ENCODE peak calls at places on chromosomes 13 and 19, in ten cellular contexts. N is neural progenitor cell, P is bronchial epithelial cell, L is HFFc6, C is tibial nerve, H is body of pancreas, U is suprapubic skin, W is foreskin keratinocyte, A is GM23338, R is fibroblast of the aortic adventitia. Y is an unnamed sample.

GRCh38 chr13:52161193-52161646 is 1.8 kb upstream of the NEK3 start:
- DNase-seq in N (no peak), P (no peak), L (no peak), C (no peak), H (no peak), U (no peak), W (no peak), A (no peak), R (no peak), Y (no peak)

GRCh38 chr13:106095919-106096318 is 439.5 kb downstream of the EFNB2 start:
- DNase-seq in N (no peak), P (no peak), L (no peak), C (no peak), H (no peak), U (no peak), W (no peak), A (no peak), R (no peak), Y (no peak)

GRCh38 chr13:99796175-99796819 is 175.3 kb downstream of the ZIC5 start:
- DNase-seq in N (peak), P (peak), L (peak), C (no peak), H (no peak), U (no peak), W (no peak), A (peak), R (peak), Y (peak)

GRCh38 chr13:112442483-112443090 is 66.4 kb downstream of the SPACA7 start:
- DNase-seq in N (peak), P (peak), L (no peak), C (no peak), H (no peak), U (peak), W (no peak), A (peak), R (no peak), Y (peak)

GRCh38 chr19:17778621-17779280 is 16.2 kb upstream of the B3GNT3 start:
- DNase-seq in N (peak), P (peak), L (no peak), C (no peak), H (no peak), U (no peak), W (no peak), A (peak), R (no peak), Y (no peak)

GRCh38 chr19:13764101-13764807 is at the start of gene MRI1:
- DNase-seq in N (peak), P (no peak), L (peak), C (peak), H (peak), U (peak), W (no peak), A (peak), R (peak), Y (peak)

GRCh38 chr13:41505209-41505835 is 48.0 kb downstream of the RGCC start:
- DNase-seq in N (no peak), P (peak), L (peak), C (no peak), H (no peak), U (no peak), W (peak), A (no peak), R (peak), Y (peak)

GRCh38 chr19:10503002-10503789 is at the start of gene KEAP1:
- DNase-seq in N (peak), P (no peak), L (no peak), C (no peak), H (peak), U (no peak), W (no peak), A (peak), R (peak), Y (no peak)

GRCh38 chr13:21344662-21345176 is 114.4 kb downstream of the ZDHHC20 start:
- DNase-seq in N (no peak), P (no peak), L (no peak), C (no peak), H (no peak), U (no peak), W (no peak), A (no peak), R (no peak), Y (no peak)

GRCh38 chr13:20565120-20565736 is 1.7 kb upstream of the IFT88 start:
- DNase-seq in N (no peak), P (peak), L (no peak), C (no peak), H (no peak), U (no peak), W (peak), A (peak), R (no peak), Y (peak)

GRCh38 chr19:5487222-5487621 is 32.0 kb downstream of the ZNRF4 start:
- DNase-seq in N (no peak), P (no peak), L (no peak), C (no peak), H (no peak), U (no peak), W (no peak), A (no peak), R (no peak), Y (no peak)

GRCh38 chr19:10454267-10454666 is 33.9 kb downstream of the PDE4A start:
- DNase-seq in N (peak), P (no peak), L (no peak), C (no peak), H (no peak), U (no peak), W (no peak), A (peak), R (no peak), Y (no peak)

GRCh38 chr19:33047422-33047821 is 17.3 kb downstream of the RHPN2 start:
- DNase-seq in N (no peak), P (peak), L (no peak), C (no peak), H (peak), U (no peak), W (peak), A (peak), R (peak), Y (peak)

GRCh38 chr13:97574926-97575325 is 141.0 kb downstream of the RAP2A start:
- DNase-seq in N (peak), P (peak), L (peak), C (no peak), H (no peak), U (no peak), W (no peak), A (peak), R (peak), Y (peak)

GRCh38 chr13:78147905-78148304 is 229.3 kb upstream of the EDNRB start:
- DNase-seq in N (no peak), P (peak), L (peak), C (no peak), H (no peak), U (no peak), W (peak), A (no peak), R (peak), Y (peak)

GRCh38 chr13:31053098-31053497 is 108.6 kb downstream of the HSPH1 start:
- DNase-seq in N (no peak), P (peak), L (no peak), C (no peak), H (no peak), U (peak), W (no peak), A (no peak), R (no peak), Y (peak)

GRCh38 chr19:51026554-51026831 is at the start of gene KLK11:
- DNase-seq in N (no peak), P (no peak), L (no peak), C (no peak), H (peak), U (no peak), W (no peak), A (no peak), R (no peak), Y (peak)

GRCh38 chr13:23289917-23290357 is 109.2 kb downstream of the SGCG start:
- DNase-seq in N (no peak), P (peak), L (peak), C (no peak), H (no peak), U (no peak), W (peak), A (no peak), R (no peak), Y (peak)

GRCh38 chr13:105982219-105982618 is 553.2 kb downstream of the EFNB2 start:
- DNase-seq in N (peak), P (no peak), L (no peak), C (no peak), H (no peak), U (no peak), W (no peak), A (peak), R (no peak), Y (no peak)

GRCh38 chr13:89514534-89515312 is 1832.8 kb upstream of the MIR17HG start:
- DNase-seq in N (peak), P (peak), L (no peak), C (no peak), H (no peak), U (no peak), W (peak), A (peak), R (peak), Y (peak)

GRCh38 chr13:21243045-21243842 is 66.8 kb downstream of the MRPL57 start:
- DNase-seq in N (no peak), P (no peak), L (no peak), C (no peak), H (no peak), U (no peak), W (no peak), A (no peak), R (no peak), Y (no peak)

GRCh38 chr13:106129273-106129672 is 406.2 kb downstream of the EFNB2 start:
- DNase-seq in N (no peak), P (peak), L (no peak), C (no peak), H (no peak), U (no peak), W (no peak), A (no peak), R (no peak), Y (no peak)

GRCh38 chr19:19482785-19483625 is 32.3 kb downstream of the TSSK6 start:
- DNase-seq in N (no peak), P (no peak), L (no peak), C (no peak), H (no peak), U (no peak), W (no peak), A (no peak), R (no peak), Y (no peak)

GRCh38 chr19:45876411-45877197 is 9.3 kb downstream of the IRF2BP1 start:
- DNase-seq in N (peak), P (no peak), L (no peak), C (no peak), H (peak), U (no peak), W (no peak), A (peak), R (no peak), Y (no peak)

GRCh38 chr19:35955881-35956634 is 19.9 kb downstream of the LRFN3 start:
- DNase-seq in N (no peak), P (no peak), L (no peak), C (no peak), H (no peak), U (no peak), W (no peak), A (no peak), R (no peak), Y (no peak)

GRCh38 chr13:30810261-30810701 is 74.9 kb downstream of the ALOX5AP start:
- DNase-seq in N (no peak), P (peak), L (no peak), C (no peak), H (peak), U (no peak), W (peak), A (no peak), R (no peak), Y (peak)

GRCh38 chr13:60753641-60754040 is 356.6 kb downstream of the TDRD3 start:
- DNase-seq in N (no peak), P (no peak), L (no peak), C (no peak), H (no peak), U (no peak), W (no peak), A (no peak), R (no peak), Y (no peak)

GRCh38 chr19:4354897-4355296 is 11.5 kb downstream of the MPND start:
- DNase-seq in N (no peak), P (no peak), L (no peak), C (no peak), H (no peak), U (no peak), W (no peak), A (no peak), R (no peak), Y (no peak)

GRCh38 chr13:114027046-114027760 is 53.3 kb upstream of the C13orf46 start:
- DNase-seq in N (no peak), P (no peak), L (no peak), C (no peak), H (no peak), U (no peak), W (no peak), A (no peak), R (peak), Y (no peak)

GRCh38 chr13:114026128-114026880 is 52.4 kb upstream of the C13orf46 start:
- DNase-seq in N (no peak), P (no peak), L (no peak), C (no peak), H (no peak), U (no peak), W (no peak), A (no peak), R (no peak), Y (no peak)

GRCh38 chr13:114023716-114024602 is 50.1 kb upstream of the C13orf46 start:
- DNase-seq in N (no peak), P (no peak), L (no peak), C (no peak), H (no peak), U (no peak), W (no peak), A (no peak), R (no peak), Y (no peak)

GRCh38 chr13:114024603-114025431 is 50.9 kb upstream of the C13orf46 start:
- DNase-seq in N (no peak), P (no peak), L (no peak), C (no peak), H (no peak), U (no peak), W (no peak), A (no peak), R (no peak), Y (no peak)

DNA sequence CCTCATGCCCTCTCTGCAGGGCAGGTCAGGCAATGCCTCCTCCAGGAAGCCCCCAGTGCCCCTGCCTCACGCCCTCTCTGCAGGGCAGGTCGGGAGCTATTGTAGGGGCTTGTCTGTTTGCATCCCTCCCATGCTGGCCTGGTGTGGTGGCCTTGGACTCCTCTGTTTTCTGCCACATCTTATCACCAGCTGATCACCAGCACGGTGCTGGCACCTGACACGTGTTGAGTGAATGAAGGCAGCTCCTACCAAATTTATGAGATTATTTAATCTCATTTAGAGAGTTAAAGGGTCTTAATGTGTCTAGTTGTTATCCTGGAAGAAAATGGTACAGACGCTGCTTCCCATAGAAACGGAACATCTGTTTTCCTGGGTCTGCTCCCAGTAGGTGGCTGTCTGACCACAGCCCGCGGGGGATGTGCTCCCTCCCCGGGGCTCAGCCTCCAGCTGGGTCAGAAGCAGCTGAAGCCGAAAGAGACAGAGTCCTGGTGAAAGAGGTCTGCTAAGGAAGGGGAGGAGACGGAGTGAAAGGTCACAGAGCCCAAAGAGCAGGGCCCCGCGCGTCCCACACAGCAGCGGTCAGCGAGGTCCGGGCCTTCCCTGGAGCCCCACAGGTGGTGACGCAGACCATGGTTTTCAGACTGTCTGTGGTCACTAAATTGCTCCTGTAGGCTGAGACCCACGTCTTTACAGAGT is 51.7 kb upstream of the C13orf46 start:
- DNase-seq in N (peak), P (no peak), L (no peak), C (no peak), H (no peak), U (no peak), W (no peak), A (no peak), R (peak), Y (no peak)
- TF ChIP-seq CTCF in N (no peak), P (no peak), L (no peak), C (no peak), H (no peak), U (no peak), W (no peak), A (no peak), R (no peak), Y (no peak)

GRCh38 chr19:1811942-1812425 is at the start of gene ATP8B3:
- DNase-seq in N (no peak), P (no peak), L (no peak), C (no peak), H (no peak), U (no peak), W (no peak), A (peak), R (no peak), Y (no peak)

GRCh38 chr19:1813837-1814217 is 1.8 kb upstream of the ATP8B3 start:
- DNase-seq in N (no peak), P (no peak), L (no peak), C (no peak), H (no peak), U (no peak), W (no peak), A (no peak), R (no peak), Y (no peak)

GRCh38 chr19:1812426-1813196 is 535 bp upstream of the ATP8B3 start:
- DNase-seq in N (peak), P (peak), L (peak), C (peak), H (peak), U (peak), W (peak), A (peak), R (peak), Y (peak)

GRCh38 chr19:1814391-1814790 is 2.3 kb upstream of the ATP8B3 start:
- DNase-seq in N (no peak), P (no peak), L (no peak), C (no peak), H (no peak), U (no peak), W (no peak), A (no peak), R (no peak), Y (no peak)

DNA sequence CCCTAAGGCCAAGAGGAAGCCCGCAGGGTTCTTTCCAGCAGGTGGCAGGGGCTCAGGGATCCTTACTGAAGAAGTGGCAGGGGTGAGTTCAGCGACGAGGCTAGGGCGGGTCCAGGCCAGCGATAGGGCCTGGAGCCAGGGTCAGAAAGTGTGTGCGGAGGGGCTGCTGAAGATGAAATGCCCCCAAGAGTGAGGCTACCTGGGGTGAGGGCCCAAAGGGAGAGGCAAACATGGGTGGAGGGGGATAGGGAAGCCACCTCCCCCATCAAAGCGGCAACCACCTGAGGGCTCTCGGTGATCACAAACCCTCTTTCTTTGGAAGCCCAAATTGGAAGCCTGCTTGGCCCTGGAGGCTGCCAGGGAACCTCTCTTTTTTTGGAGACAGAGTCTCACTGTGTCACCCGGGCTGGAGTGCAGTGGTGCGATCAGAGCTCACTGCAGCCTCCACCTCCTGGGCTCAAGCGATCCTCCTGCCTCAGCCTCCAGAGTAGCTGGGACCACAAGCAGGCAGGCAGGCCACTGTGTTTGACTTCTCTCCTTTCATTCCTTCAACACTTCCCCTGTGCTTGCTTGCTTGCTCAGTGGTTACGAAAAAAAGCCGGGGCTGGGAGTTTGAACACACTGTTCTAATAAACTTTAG is 1.2 kb upstream of the ATP8B3 start:
- DNase-seq in N (no peak), P (no peak), L (no peak), C (no peak), H (no peak), U (no peak), W (no peak), A (no peak), R (no peak), Y (no peak)
- TF ChIP-seq CTCF in N (no peak), P (no peak), L (peak), C (no peak), H (no peak), U (no peak), W (no peak), A (no peak), R (no peak), Y (no peak)

GRCh38 chr19:41821003-41821735 is 23.3 kb downstream of the LYPD4 start:
- DNase-seq in N (peak), P (peak), L (peak), C (no peak), H (peak), U (no peak), W (peak), A (peak), R (peak), Y (peak)
- TF ChIP-seq CTCF in N (peak), P (peak), L (peak), C (peak), H (peak), U (peak), W (peak), A (peak), R (peak), Y (peak)

DNA sequence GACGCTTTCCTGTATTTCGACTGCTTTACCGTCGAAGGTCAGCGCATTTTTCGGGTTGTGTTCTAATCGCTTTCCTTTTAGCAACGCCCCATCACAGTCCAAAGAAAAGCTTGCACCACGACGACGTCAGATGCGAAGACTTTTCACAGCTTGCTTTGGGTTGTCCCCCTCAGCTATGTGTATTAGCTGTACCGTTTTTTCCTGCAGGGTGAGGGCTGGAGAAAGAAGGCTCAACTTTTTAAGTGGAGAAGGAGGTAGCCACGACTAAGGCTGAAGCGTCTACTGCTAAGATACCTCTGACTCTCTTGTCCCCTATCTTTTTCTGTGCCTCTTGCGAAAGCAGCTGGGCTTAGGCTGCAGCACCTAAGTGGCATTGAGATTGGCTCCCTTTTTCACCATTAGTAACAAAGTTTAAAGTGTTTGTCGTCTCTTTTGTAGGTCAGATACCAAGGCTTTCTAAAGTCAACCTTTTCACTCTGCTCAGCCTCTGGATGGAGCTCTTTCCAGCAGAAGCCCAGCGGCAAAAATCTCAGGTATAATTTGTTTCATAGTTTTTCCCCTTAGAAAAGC is 793 bp downstream of the CDADC1 start:
- DNase-seq in N (peak), P (peak), L (peak), C (no peak), H (no peak), U (no peak), W (no peak), A (no peak), R (peak), Y (peak)
- TF ChIP-seq CTCF in N (no peak), P (peak), L (peak), C (no peak), H (no peak), U (no peak), W (peak), A (no peak), R (peak), Y (no peak)

GRCh38 chr13:44734204-44734707 is 158.1 kb upstream of the TSC22D1 start:
- DNase-seq in N (no peak), P (peak), L (peak), C (no peak), H (peak), U (no peak), W (peak), A (no peak), R (peak), Y (peak)

GRCh38 chr13:44735806-44736205 is 159.7 kb upstream of the TSC22D1 start:
- DNase-seq in N (no peak), P (no peak), L (no peak), C (no peak), H (no peak), U (no peak), W (no peak), A (no peak), R (no peak), Y (no peak)

GRCh38 chr13:44738463-44738862 is 162.3 kb upstream of the TSC22D1 start:
- DNase-seq in N (no peak), P (no peak), L (no peak), C (no peak), H (no peak), U (no peak), W (no peak), A (no peak), R (no peak), Y (no peak)

GRCh38 chr13:44739539-44739938 is 163.4 kb upstream of the TSC22D1 start:
- DNase-seq in N (no peak), P (no peak), L (no peak), C (no peak), H (no peak), U (no peak), W (no peak), A (no peak), R (no peak), Y (no peak)

GRCh38 chr13:44739120-44739519 is 163.0 kb upstream of the TSC22D1 start:
- DNase-seq in N (no peak), P (no peak), L (no peak), C (no peak), H (no peak), U (no peak), W (no peak), A (peak), R (no peak), Y (no peak)
- TF ChIP-seq CTCF in N (peak), P (no peak), L (no peak), C (no peak), H (no peak), U (no peak), W (no peak), A (peak), R (peak), Y (no peak)